ENCODE peak calls at places on chromosomes 7 and 10, in four cellular contexts. C is NCI-H524 treated with DMSO at 0.1 percent for 48 hours, K is thoracic aorta, V is posterior cingulate gyrus. D is an unnamed sample.

GRCh38 chr7:106289848-106290247 is 5.1 kb upstream of the NAMPT start:
- DNase-seq in C (no peak), K (no peak), V (no peak), D (no peak)

GRCh38 chr7:3238525-3239210 is 62.4 kb upstream of the SDK1 start:
- DNase-seq in V (no peak), C (no peak), K (no peak), D (no peak)

GRCh38 chr7:44964831-44965440 is 13.9 kb downstream of the MYO1G start:
- DNase-seq in K (no peak), C (no peak), V (no peak), D (no peak)

GRCh38 chr10:26385443-26385842 is 52.7 kb upstream of the APBB1IP start:
- DNase-seq in K (no peak), V (no peak), C (no peak), D (no peak)

GRCh38 chr7:30245913-30246312 is 38.5 kb upstream of the ZNRF2 start:
- DNase-seq in C (no peak), K (no peak), V (no peak), D (no peak)

GRCh38 chr7:70894799-70895198 is 237.1 kb upstream of the GALNT17 start:
- DNase-seq in C (no peak), K (no peak), V (no peak), D (no peak)

GRCh38 chr10:4103586-4103985 is 318.6 kb upstream of the KLF6 start:
- DNase-seq in K (no peak), C (no peak), V (no peak), D (no peak)

GRCh38 chr10:114252097-114252496 is 13.0 kb downstream of the VWA2 start:
- DNase-seq in K (no peak), C (no peak), V (no peak), D (no peak)

GRCh38 chr10:43969506-43969905 is 320.8 kb upstream of the ZNF32 start:
- DNase-seq in C (no peak), K (no peak), V (no peak), D (peak; percentile 53)

GRCh38 chr7:94145602-94146001 is 141.4 kb upstream of the BET1 start:
- DNase-seq in V (no peak), C (no peak), K (no peak), D (no peak)

GRCh38 chr10:71835671-71836593 is 15.1 kb downstream of the PSAP start:
- DNase-seq in C (peak; percentile 66), K (peak; percentile 84), V (peak; percentile 92), D (peak; percentile 93)

GRCh38 chr10:2760736-2761135 is 306.6 kb upstream of the PFKP start:
- DNase-seq in C (no peak), V (no peak), K (no peak), D (no peak)

GRCh38 chr10:23065549-23065948 is 29.8 kb upstream of the MSRB2 start:
- DNase-seq in C (no peak), K (peak; percentile 57), V (peak; percentile 92), D (peak; percentile 90)

GRCh38 chr7:38316733-38317360 is 43.4 kb upstream of the TARP start:
- DNase-seq in K (no peak), V (no peak), C (no peak), D (no peak)

GRCh38 chr7:1752771-1753562 is 82.9 kb downstream of the ELFN1 start:
- DNase-seq in K (no peak), V (no peak), C (no peak), D (no peak)

GRCh38 chr7:113784317-113784716 is 134.5 kb downstream of the PPP1R3A start:
- DNase-seq in C (no peak), V (no peak), K (no peak), D (no peak)

GRCh38 chr10:73983096-73984047 is 14.5 kb upstream of the VCL start:
- DNase-seq in C (no peak), K (no peak), V (no peak), D (no peak)

GRCh38 chr10:59905735-59906416 is 480 bp downstream of the CCDC6 start:
- DNase-seq in K (no peak), C (no peak), V (peak; percentile 73), D (no peak)

GRCh38 chr7:116532102-116532501 is 7.3 kb downstream of the CAV1 start:
- DNase-seq in K (no peak), C (no peak), V (no peak), D (no peak)

GRCh38 chr10:130961506-130962239 is 349.8 kb downstream of the TCERG1L start:
- DNase-seq in K (no peak), V (no peak), C (no peak), D (no peak)

GRCh38 chr10:46555713-46556514 is 544 bp downstream of the GPRIN2 start:
- DNase-seq in V (peak; percentile 75), C (no peak), K (peak; percentile 1), D (peak; percentile 63)

GRCh38 chr10:131144711-131145375 is 166.7 kb downstream of the TCERG1L start:
- DNase-seq in V (peak; percentile 61), K (no peak), C (no peak), D (no peak)

GRCh38 chr7:1694981-1695511 is 25.0 kb downstream of the ELFN1 start:
- DNase-seq in C (no peak), K (no peak), V (peak; percentile 71), D (peak; percentile 6)

GRCh38 chr7:15832996-15833395 is 146.5 kb upstream of the MEOX2 start:
- DNase-seq in K (no peak), V (no peak), C (no peak), D (no peak)

GRCh38 chr10:133274751-133275682 is 1.7 kb downstream of the ADAM8 start:
- DNase-seq in V (no peak), K (no peak), C (no peak), D (no peak)

GRCh38 chr7:13282377-13282980 is 595.0 kb downstream of the ARL4A start:
- DNase-seq in C (no peak), K (no peak), V (no peak), D (no peak)

GRCh38 chr7:32036557-32036956 is 33.6 kb downstream of the PDE1C start:
- DNase-seq in V (no peak), K (no peak), C (no peak), D (no peak)

GRCh38 chr10:46309511-46310142 is 22.8 kb downstream of the ANTXRL start:
- DNase-seq in C (no peak), V (peak; percentile 19), K (no peak), D (peak; percentile 39)

GRCh38 chr10:128539784-128540759 is 413.8 kb upstream of the MKI67 start:
- DNase-seq in C (no peak), V (no peak), K (no peak), D (no peak)

GRCh38 chr7:87152897-87153641 is 816 bp downstream of the DMTF1 start:
- DNase-seq in C (no peak), K (no peak), V (peak; percentile 70), D (peak; percentile 65)

GRCh38 chr10:391304-391703 is 256.0 kb downstream of the ZMYND11 start:
- DNase-seq in C (no peak), K (no peak), V (no peak), D (no peak)

GRCh38 chr7:73703225-73703624 is 16.2 kb downstream of the STX1A start:
- DNase-seq in K (no peak), V (no peak), C (no peak), D (no peak)

GRCh38 chr7:132783824-132784223 is 207.6 kb upstream of the PLXNA4 start:
- DNase-seq in K (no peak), V (no peak), C (no peak), D (no peak)

GRCh38 chr7:25286756-25287155 is 58.5 kb upstream of the NPVF start:
- DNase-seq in V (no peak), C (no peak), K (no peak), D (no peak)

D was measured in ascending aorta.